ENCODE peak calls at places on chromosomes 16 and 17, in four cellular contexts. G is K562, Q is colonic mucosa, X is ovary. M is an unnamed sample.
A peak's percentile ranks its signal among the peaks of the same experiment; 100 is the strongest.

GRCh38 chr16:81610144-81610842 is 165.7 kb downstream of the CMIP start:
- DNase-seq in G (no peak), Q (peak; percentile 52), X (peak; percentile 78), M (peak; percentile 91)

GRCh38 chr17:82489117-82489516 is 30.4 kb upstream of the FOXK2 start:
- DNase-seq in G (no peak), Q (no peak), X (no peak), M (peak; percentile 86)

GRCh38 chr17:76027159-76027839 is at the start of gene EVPL:
- DNase-seq in G (no peak), Q (peak; percentile 94), X (no peak), M (no peak)

GRCh38 chr16:4369006-4369766 is 2.5 kb upstream of the VASN start:
- DNase-seq in G (no peak), Q (no peak), X (peak; percentile 53), M (no peak)

GRCh38 chr17:7393613-7394451 is 493 bp downstream of the PLSCR3 start:
- DNase-seq in G (peak; percentile 33), Q (peak; percentile 43), X (peak; percentile 44), M (no peak)

GRCh38 chr16:82999711-83000110 is 372.9 kb downstream of the CDH13 start:
- DNase-seq in G (no peak), Q (no peak), X (no peak), M (no peak)

GRCh38 chr17:76710863-76711611 is at the start of gene MXRA7:
- DNase-seq in G (peak; percentile 93), Q (peak; percentile 81), X (peak; percentile 88), M (peak; percentile 79)

GRCh38 chr17:58832514-58832913 is 76.9 kb downstream of the PPM1E start:
- DNase-seq in G (no peak), Q (no peak), X (no peak), M (no peak)

GRCh38 chr17:76370261-76370993 is 14.0 kb upstream of the SPHK1 start:
- DNase-seq in G (peak; percentile 56), Q (no peak), X (peak; percentile 54), M (peak; percentile 91)

GRCh38 chr16:55642611-55643010 is 13.2 kb upstream of the SLC6A2 start:
- DNase-seq in G (no peak), Q (no peak), X (no peak), M (no peak)

GRCh38 chr17:62064029-62064790 is 868 bp downstream of the MED13 start:
- DNase-seq in G (no peak), Q (no peak), X (no peak), M (no peak)

GRCh38 chr17:17153709-17154108 is 52.4 kb downstream of the PLD6 start:
- DNase-seq in G (no peak), Q (no peak), X (no peak), M (no peak)

GRCh38 chr17:31291820-31292219 is 5.2 kb downstream of the OMG start:
- DNase-seq in G (no peak), Q (no peak), X (no peak), M (no peak)

GRCh38 chr16:4285167-4285566 is 12.3 kb upstream of the TFAP4 start:
- DNase-seq in G (peak; percentile 4), Q (no peak), X (no peak), M (no peak)

GRCh38 chr17:26731005-26731921 is 562.7 kb upstream of the WSB1 start:
- DNase-seq in G (no peak), Q (no peak), X (no peak), M (no peak)

GRCh38 chr17:47882247-47882646 is 13.8 kb upstream of the SP2 start:
- DNase-seq in G (no peak), Q (peak; percentile 72), X (no peak), M (no peak)

GRCh38 chr16:89867918-89868317 is 5.5 kb upstream of the TCF25 start:
- DNase-seq in G (no peak), Q (no peak), X (no peak), M (no peak)

GRCh38 chr16:1729445-1729844 is 23.4 kb downstream of the MAPK8IP3 start:
- DNase-seq in G (no peak), Q (no peak), X (no peak), M (no peak)

GRCh38 chr17:74541176-74542111 is 4.5 kb downstream of the CD300C start:
- DNase-seq in G (no peak), Q (no peak), X (no peak), M (no peak)

GRCh38 chr17:42182927-42183734 is 2.1 kb downstream of the HCRT start:
- DNase-seq in G (peak; percentile 61), Q (peak; percentile 62), X (no peak), M (no peak)

GRCh38 chr16:54283735-54284318 is 2.8 kb downstream of the IRX3 start:
- DNase-seq in G (no peak), Q (no peak), X (no peak), M (no peak)

GRCh38 chr17:65254166-65254565 is 117.0 kb downstream of the RGS9 start:
- DNase-seq in G (no peak), Q (no peak), X (no peak), M (no peak)

GRCh38 chr17:57761887-57762286 is 16.8 kb upstream of the CCDC182 start:
- DNase-seq in G (no peak), Q (no peak), X (no peak), M (no peak)

GRCh38 chr16:66344533-66345145 is 21.9 kb upstream of the CDH5 start:
- DNase-seq in G (peak; percentile 35), Q (peak; percentile 45), X (no peak), M (no peak)

GRCh38 chr17:17700251-17700969 is 19.2 kb downstream of the RAI1 start:
- DNase-seq in G (peak; percentile 26), Q (peak; percentile 73), X (no peak), M (no peak)

GRCh38 chr16:4316732-4317461 is 1.0 kb downstream of the GLIS2 start:
- DNase-seq in G (no peak), Q (peak; percentile 34), X (peak; percentile 71), M (no peak)

GRCh38 chr17:37643829-37644228 is 583 bp upstream of the DDX52 start:
- DNase-seq in G (no peak), Q (no peak), X (no peak), M (no peak)

GRCh38 chr16:2912330-2913199 is 834 bp downstream of the FLYWCH1 start:
- DNase-seq in G (peak; percentile 59), Q (peak; percentile 47), X (peak; percentile 50), M (peak; percentile 60)

GRCh38 chr17:48160177-48160967 is 52.8 kb downstream of the SNX11 start:
- DNase-seq in G (no peak), Q (peak; percentile 62), X (no peak), M (no peak)

GRCh38 chr16:57069635-57070350 is 22.6 kb upstream of the CPNE2 start:
- DNase-seq in G (no peak), Q (no peak), X (no peak), M (no peak)

GRCh38 chr16:89409161-89409711 is 81.1 kb downstream of the ANKRD11 start:
- DNase-seq in G (no peak), Q (no peak), X (no peak), M (no peak)

GRCh38 chr16:69029121-69029520 is 76.3 kb upstream of the HAS3 start:
- DNase-seq in G (no peak), Q (no peak), X (no peak), M (no peak)

DNA sequence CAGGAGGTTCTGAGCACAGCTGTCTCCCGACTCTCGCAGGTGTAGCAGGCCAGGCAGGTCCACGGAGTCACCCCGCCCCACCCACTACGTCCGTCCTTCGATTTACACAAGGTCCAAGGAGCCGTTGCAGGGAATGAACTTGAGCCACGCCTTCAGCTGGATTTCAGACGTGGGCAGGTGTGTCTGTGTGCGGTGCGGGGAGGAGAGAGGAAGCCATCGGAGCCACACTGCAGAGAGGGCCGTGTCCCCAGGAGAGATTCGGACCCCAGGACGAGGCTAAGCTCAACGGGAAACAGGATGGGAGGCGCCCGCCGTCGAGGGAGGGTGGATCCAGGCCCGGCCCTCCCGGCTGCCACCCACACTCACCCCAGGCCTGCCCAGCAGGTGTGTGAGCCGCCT is 50.3 kb downstream of the RPH3AL start:
- DNase-seq in G (no peak), Q (peak; percentile 89), X (no peak), M (no peak)
- H3K27ac ChIP-seq in G (no peak overlapping the region), Q (peak overlapping the region; percentile 74), X (no peak overlapping the region), M (peak overlapping the region; percentile 67)

GRCh38 chr16:52456368-52456767 is 90.6 kb downstream of the TOX3 start:
- DNase-seq in G (no peak), Q (no peak), X (no peak), M (no peak)
- H3K4me1 ChIP-seq in G (no peaks in the 10 kb centered on the region), Q (no peaks in the 10 kb centered on the region), X (no peaks in the 10 kb centered on the region), M (no peaks in the 10 kb centered on the region)

GRCh38 chr17:79074650-79075432 is at the start of gene ENGASE:
- DNase-seq in G (peak; percentile 97), Q (peak; percentile 94), X (peak; percentile 93), M (peak; percentile 96)
- H3K27me3 ChIP-seq in G (peaks cover 11% of the 10 kb centered on the region), Q (no peaks in the 10 kb centered on the region), X (no peaks in the 10 kb centered on the region), M (no peaks in the 10 kb centered on the region)

DNA sequence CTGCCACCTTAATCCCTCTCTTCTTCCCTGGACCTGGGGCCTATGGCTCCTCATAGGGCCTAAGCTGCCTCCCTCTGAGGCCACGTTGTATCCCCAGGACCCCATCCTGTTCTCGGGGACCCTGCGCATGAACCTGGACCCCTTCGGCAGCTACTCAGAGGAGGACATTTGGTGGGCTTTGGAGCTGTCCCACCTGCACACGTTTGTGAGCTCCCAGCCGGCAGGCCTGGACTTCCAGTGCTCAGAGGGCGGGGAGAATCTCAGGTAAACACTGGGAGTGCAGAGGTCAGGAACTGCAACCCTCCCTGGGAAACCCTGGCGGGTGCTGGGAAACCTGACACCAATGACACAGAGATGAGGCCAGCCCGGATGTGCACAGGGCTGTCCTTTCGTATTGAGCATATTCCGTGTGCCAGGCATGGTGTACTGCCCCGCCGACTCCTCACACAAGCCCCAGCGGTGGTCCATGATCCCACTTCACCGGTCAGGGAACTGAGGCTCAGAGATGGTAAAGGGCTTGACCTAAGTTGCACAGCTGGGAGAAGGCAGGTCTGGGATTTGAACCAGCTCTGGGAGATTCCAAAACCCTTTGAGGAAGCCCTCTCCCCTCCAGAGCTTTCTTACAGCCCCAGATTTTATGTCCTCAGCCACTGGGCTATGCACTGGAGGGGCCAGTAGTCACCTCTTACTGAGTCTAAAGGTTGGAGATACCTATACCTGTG is 22.9 kb downstream of the ANKRD40 start:
- DNase-seq in G (no peak), Q (peak; percentile 91), X (no peak), M (no peak)
- H3K27ac ChIP-seq in G (no peak overlapping the region), Q (peak overlapping the region; percentile 92), X (no peak overlapping the region), M (no peak overlapping the region)

GRCh38 chr16:50576403-50577113 is 28.4 kb downstream of the NKD1 start:
- DNase-seq in G (no peak), Q (no peak), X (no peak), M (no peak)

GRCh38 chr16:50580180-50580771 is 32.1 kb downstream of the NKD1 start:
- DNase-seq in G (no peak), Q (no peak), X (no peak), M (no peak)

GRCh38 chr16:50575743-50576142 is 27.5 kb downstream of the NKD1 start:
- DNase-seq in G (no peak), Q (no peak), X (no peak), M (no peak)

GRCh38 chr16:50574852-50575251 is 26.7 kb downstream of the NKD1 start:
- DNase-seq in G (no peak), Q (no peak), X (no peak), M (no peak)

DNA sequence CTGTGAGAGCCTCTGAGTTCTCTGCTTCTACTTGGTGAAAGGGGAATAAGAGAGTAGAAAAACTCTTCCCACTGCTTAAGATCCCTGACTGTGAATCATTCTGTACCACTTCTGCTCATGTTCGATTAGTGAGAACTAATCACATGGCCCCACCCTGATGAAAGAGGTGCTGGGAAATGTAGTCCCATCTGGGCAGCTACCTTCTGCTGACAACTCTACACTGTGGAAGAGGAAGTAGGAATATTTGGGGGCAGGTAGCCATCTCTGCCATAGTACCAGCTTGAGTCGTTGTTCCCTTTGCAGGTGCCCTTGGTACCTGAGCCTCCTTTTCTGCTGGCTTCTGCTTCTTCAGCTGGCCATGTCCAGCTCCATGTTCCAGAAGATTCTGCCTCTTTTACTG is 30.0 kb downstream of the NKD1 start:
- DNase-seq in G (no peak), Q (no peak), X (no peak), M (no peak)
- H3K4me1 ChIP-seq in G (no peaks in the 10 kb centered on the region), Q (no peaks in the 10 kb centered on the region), X (peaks cover 22% of the 10 kb centered on the region), M (peaks cover 4% of the 10 kb centered on the region)